ENCODE peak calls at places on chromosomes 13 and 19, in seven cellular contexts. One of them, this sample, is unnamed.

GRCh38 chr13:98877936-98878335 is 99.9 kb downstream of the DOCK9 start:
- DNase-seq in Peyer's patch: no peak
- DNase-seq in lower lobe of right lung: no peak
- DNase-seq in spleen: no peak
- DNase-seq in fibroblast of lung: no peak
- DNase-seq in heart right ventricle: no peak
- DNase-seq in CD8-positive, alpha-beta T cell: no peak
- DNase-seq in this sample: no peak

GRCh38 chr19:15332311-15332996 is at the start of gene BRD4:
- DNase-seq in Peyer's patch: peak
- DNase-seq in lower lobe of right lung: peak
- DNase-seq in spleen: peak
- DNase-seq in fibroblast of lung: peak
- DNase-seq in heart right ventricle: peak
- DNase-seq in CD8-positive, alpha-beta T cell: peak
- DNase-seq in this sample: no peak

GRCh38 chr19:10102787-10103236 is 334 bp upstream of the ANGPTL6 start:
- DNase-seq in Peyer's patch: peak
- DNase-seq in lower lobe of right lung: no peak
- DNase-seq in spleen: peak
- DNase-seq in fibroblast of lung: no peak
- DNase-seq in heart right ventricle: no peak
- DNase-seq in CD8-positive, alpha-beta T cell: no peak
- DNase-seq in this sample: no peak

GRCh38 chr19:34692541-34692940 is 15.1 kb downstream of the ZNF302 start:
- DNase-seq in Peyer's patch: no peak
- DNase-seq in lower lobe of right lung: no peak
- DNase-seq in spleen: no peak
- DNase-seq in fibroblast of lung: no peak
- DNase-seq in heart right ventricle: no peak
- DNase-seq in CD8-positive, alpha-beta T cell: no peak
- DNase-seq in this sample: no peak

GRCh38 chr13:91277013-91277676 is 70.3 kb upstream of the MIR17HG start:
- DNase-seq in Peyer's patch: no peak
- DNase-seq in lower lobe of right lung: no peak
- DNase-seq in spleen: no peak
- DNase-seq in fibroblast of lung: no peak
- DNase-seq in heart right ventricle: no peak
- DNase-seq in CD8-positive, alpha-beta T cell: no peak
- DNase-seq in this sample: no peak

GRCh38 chr19:3670258-3670795 is 29.9 kb downstream of the PIP5K1C start:
- DNase-seq in Peyer's patch: peak
- DNase-seq in lower lobe of right lung: no peak
- DNase-seq in spleen: no peak
- DNase-seq in fibroblast of lung: peak
- DNase-seq in heart right ventricle: peak
- DNase-seq in CD8-positive, alpha-beta T cell: no peak
- DNase-seq in this sample: peak

GRCh38 chr19:50922316-50922853 is 11.2 kb upstream of the KLK4 start:
- DNase-seq in Peyer's patch: peak
- DNase-seq in lower lobe of right lung: peak
- DNase-seq in spleen: peak
- DNase-seq in fibroblast of lung: peak
- DNase-seq in heart right ventricle: peak
- DNase-seq in CD8-positive, alpha-beta T cell: peak
- DNase-seq in this sample: no peak

GRCh38 chr19:4910594-4911273 is 1.4 kb downstream of the UHRF1 start:
- DNase-seq in Peyer's patch: peak
- DNase-seq in lower lobe of right lung: no peak
- DNase-seq in spleen: no peak
- DNase-seq in fibroblast of lung: peak
- DNase-seq in heart right ventricle: peak
- DNase-seq in CD8-positive, alpha-beta T cell: peak
- DNase-seq in this sample: no peak

GRCh38 chr19:33859016-33859415 is 62.3 kb downstream of the KCTD15 start:
- DNase-seq in Peyer's patch: no peak
- DNase-seq in lower lobe of right lung: no peak
- DNase-seq in spleen: peak
- DNase-seq in fibroblast of lung: no peak
- DNase-seq in heart right ventricle: no peak
- DNase-seq in CD8-positive, alpha-beta T cell: no peak
- DNase-seq in this sample: no peak

GRCh38 chr19:44113784-44114390 is 688 bp downstream of the ZNF225 start:
- DNase-seq in Peyer's patch: no peak
- DNase-seq in lower lobe of right lung: no peak
- DNase-seq in spleen: peak
- DNase-seq in fibroblast of lung: no peak
- DNase-seq in heart right ventricle: peak
- DNase-seq in CD8-positive, alpha-beta T cell: peak
- DNase-seq in this sample: no peak

GRCh38 chr19:40809358-40810086 is 10.5 kb downstream of the EGLN2 start:
- DNase-seq in Peyer's patch: no peak
- DNase-seq in lower lobe of right lung: no peak
- DNase-seq in spleen: peak
- DNase-seq in fibroblast of lung: no peak
- DNase-seq in heart right ventricle: no peak
- DNase-seq in CD8-positive, alpha-beta T cell: no peak
- DNase-seq in this sample: no peak

GRCh38 chr13:100138859-100139491 is 50.1 kb downstream of the PCCA start:
- DNase-seq in Peyer's patch: no peak
- DNase-seq in lower lobe of right lung: no peak
- DNase-seq in spleen: no peak
- DNase-seq in fibroblast of lung: no peak
- DNase-seq in heart right ventricle: no peak
- DNase-seq in CD8-positive, alpha-beta T cell: no peak
- DNase-seq in this sample: no peak

GRCh38 chr13:49298903-49299605 is 51.3 kb downstream of the CDADC1 start:
- DNase-seq in Peyer's patch: no peak
- DNase-seq in lower lobe of right lung: no peak
- DNase-seq in spleen: no peak
- DNase-seq in fibroblast of lung: no peak
- DNase-seq in heart right ventricle: no peak
- DNase-seq in CD8-positive, alpha-beta T cell: no peak
- DNase-seq in this sample: no peak

GRCh38 chr19:17248011-17248776 is 2.5 kb upstream of the NR2F6 start:
- DNase-seq in Peyer's patch: peak
- DNase-seq in lower lobe of right lung: no peak
- DNase-seq in spleen: no peak
- DNase-seq in fibroblast of lung: no peak
- DNase-seq in heart right ventricle: no peak
- DNase-seq in CD8-positive, alpha-beta T cell: no peak
- DNase-seq in this sample: no peak

GRCh38 chr13:114146629-114147028 is 14.2 kb upstream of the RASA3 start:
- DNase-seq in Peyer's patch: peak
- DNase-seq in lower lobe of right lung: no peak
- DNase-seq in spleen: no peak
- DNase-seq in fibroblast of lung: no peak
- DNase-seq in heart right ventricle: no peak
- DNase-seq in CD8-positive, alpha-beta T cell: no peak
- DNase-seq in this sample: no peak

GRCh38 chr13:51534075-51534817 is 50.0 kb upstream of the WDFY2 start:
- DNase-seq in Peyer's patch: peak
- DNase-seq in lower lobe of right lung: peak
- DNase-seq in spleen: peak
- DNase-seq in fibroblast of lung: no peak
- DNase-seq in heart right ventricle: peak
- DNase-seq in CD8-positive, alpha-beta T cell: peak
- DNase-seq in this sample: no peak

GRCh38 chr19:19205416-19206410 is 2.5 kb upstream of the NR2C2AP start:
- DNase-seq in Peyer's patch: no peak
- DNase-seq in lower lobe of right lung: no peak
- DNase-seq in spleen: no peak
- DNase-seq in fibroblast of lung: no peak
- DNase-seq in heart right ventricle: no peak
- DNase-seq in CD8-positive, alpha-beta T cell: no peak
- DNase-seq in this sample: no peak

GRCh38 chr13:34156841-34157365 is 339.0 kb downstream of the RFC3 start:
- DNase-seq in Peyer's patch: peak
- DNase-seq in lower lobe of right lung: peak
- DNase-seq in spleen: peak
- DNase-seq in fibroblast of lung: peak
- DNase-seq in heart right ventricle: peak
- DNase-seq in CD8-positive, alpha-beta T cell: peak
- DNase-seq in this sample: peak

DNA sequence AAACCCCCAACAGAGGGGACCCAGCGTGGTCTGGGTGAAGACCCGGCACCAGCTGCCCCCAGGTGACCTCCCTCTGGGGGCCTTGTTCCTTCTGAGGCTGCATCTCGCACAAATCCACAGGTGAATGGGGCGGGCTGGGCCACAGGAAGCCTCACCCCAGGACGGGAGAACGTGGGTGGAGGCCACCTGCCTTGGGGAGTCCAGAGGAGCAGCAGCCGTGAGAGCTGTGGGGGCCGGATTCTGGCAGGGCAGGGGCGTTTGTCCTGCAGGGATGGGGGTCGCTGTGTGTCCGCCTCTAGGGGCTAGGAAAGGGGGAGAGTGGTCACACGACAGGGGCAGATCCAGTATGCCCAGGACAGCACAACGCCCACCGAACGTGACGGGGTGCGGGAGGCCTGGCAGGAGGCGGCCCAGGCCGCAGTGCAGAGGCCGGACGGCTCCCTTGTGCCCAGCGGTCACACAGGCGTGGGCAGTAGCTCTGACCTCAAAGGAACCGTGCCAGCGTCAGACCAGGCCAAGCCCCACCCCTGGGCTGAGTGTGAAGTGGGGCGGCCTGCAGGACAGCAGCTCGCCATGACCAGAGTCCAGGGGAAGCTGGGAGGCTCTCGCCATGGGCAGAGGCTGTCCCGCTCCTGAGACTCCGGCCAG is 6.6 kb downstream of the POLR2E start:
- DNase-seq in Peyer's patch: no peak
- DNase-seq in lower lobe of right lung: no peak
- DNase-seq in spleen: peak
- DNase-seq in fibroblast of lung: no peak
- DNase-seq in heart right ventricle: no peak
- DNase-seq in CD8-positive, alpha-beta T cell: no peak
- DNase-seq in this sample: no peak
- H3K27ac ChIP-seq in Peyer's patch: peak
- H3K27ac ChIP-seq in lower lobe of right lung: peak
- H3K27ac ChIP-seq in spleen: peak
- H3K27ac ChIP-seq in fibroblast of lung: no peak
- H3K27ac ChIP-seq in heart right ventricle: peak
- H3K27ac ChIP-seq in CD8-positive, alpha-beta T cell: peak
- H3K27ac ChIP-seq in this sample: no peak

GRCh38 chr19:41888926-41889325 is 5.9 kb downstream of the ARHGEF1 start:
- DNase-seq in Peyer's patch: no peak
- DNase-seq in lower lobe of right lung: peak
- DNase-seq in spleen: no peak
- DNase-seq in fibroblast of lung: no peak
- DNase-seq in heart right ventricle: no peak
- DNase-seq in CD8-positive, alpha-beta T cell: no peak
- DNase-seq in this sample: no peak

GRCh38 chr19:41889896-41890295 is 6.9 kb downstream of the ARHGEF1 start:
- DNase-seq in Peyer's patch: no peak
- DNase-seq in lower lobe of right lung: no peak
- DNase-seq in spleen: no peak
- DNase-seq in fibroblast of lung: no peak
- DNase-seq in heart right ventricle: no peak
- DNase-seq in CD8-positive, alpha-beta T cell: no peak
- DNase-seq in this sample: no peak

GRCh38 chr19:41893899-41894298 is 10.9 kb downstream of the ARHGEF1 start:
- DNase-seq in Peyer's patch: no peak
- DNase-seq in lower lobe of right lung: no peak
- DNase-seq in spleen: no peak
- DNase-seq in fibroblast of lung: no peak
- DNase-seq in heart right ventricle: no peak
- DNase-seq in CD8-positive, alpha-beta T cell: no peak
- DNase-seq in this sample: no peak

GRCh38 chr19:41894350-41894749 is 11.4 kb downstream of the ARHGEF1 start:
- DNase-seq in Peyer's patch: no peak
- DNase-seq in lower lobe of right lung: no peak
- DNase-seq in spleen: no peak
- DNase-seq in fibroblast of lung: no peak
- DNase-seq in heart right ventricle: no peak
- DNase-seq in CD8-positive, alpha-beta T cell: no peak
- DNase-seq in this sample: no peak

DNA sequence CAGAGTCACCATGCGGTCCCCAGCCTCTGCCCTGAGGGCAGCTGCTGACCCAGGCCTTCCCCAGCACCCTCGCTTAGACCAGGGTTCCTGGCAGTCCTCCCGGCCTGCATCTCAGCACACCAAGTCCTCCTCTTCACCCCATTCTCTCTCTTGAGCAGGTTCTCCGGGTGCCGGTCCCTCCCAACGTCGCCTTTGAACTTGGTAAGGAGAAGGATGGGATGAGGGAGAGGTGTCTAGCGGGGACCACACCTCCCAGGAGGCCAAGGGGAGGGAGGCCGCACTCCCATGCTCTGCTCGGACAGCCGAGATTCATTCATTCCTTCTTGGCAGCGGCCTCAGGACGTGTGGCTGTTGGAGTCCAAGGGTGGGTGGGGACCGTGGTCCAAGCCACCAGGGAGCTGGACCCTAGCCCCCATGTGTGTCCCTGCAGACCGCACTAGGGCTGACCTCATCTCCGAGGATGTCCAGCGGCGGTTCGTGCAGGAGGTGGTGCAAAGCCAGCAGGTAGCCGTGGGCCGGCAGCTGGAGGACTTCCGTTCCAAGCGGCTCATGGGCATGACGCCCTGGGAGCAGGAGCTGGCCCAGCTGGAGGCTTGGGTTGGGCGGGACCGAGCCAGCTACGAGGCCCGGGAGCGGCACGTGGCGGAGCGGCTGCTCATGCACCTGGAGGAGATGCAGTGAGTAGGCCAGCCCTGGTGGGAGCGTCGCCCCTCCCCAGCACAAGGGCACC is 9.4 kb downstream of the ARHGEF1 start:
- DNase-seq in Peyer's patch: no peak
- DNase-seq in lower lobe of right lung: no peak
- DNase-seq in spleen: no peak
- DNase-seq in fibroblast of lung: no peak
- DNase-seq in heart right ventricle: no peak
- DNase-seq in CD8-positive, alpha-beta T cell: no peak
- DNase-seq in this sample: no peak
- H3K4me3 ChIP-seq in Peyer's patch: no peak
- H3K4me3 ChIP-seq in lower lobe of right lung: no peak
- H3K4me3 ChIP-seq in spleen: no peak
- H3K4me3 ChIP-seq in fibroblast of lung: no peak
- H3K4me3 ChIP-seq in heart right ventricle: no peak
- H3K4me3 ChIP-seq in CD8-positive, alpha-beta T cell: peak
- H3K4me3 ChIP-seq in this sample: no peak

DNA sequence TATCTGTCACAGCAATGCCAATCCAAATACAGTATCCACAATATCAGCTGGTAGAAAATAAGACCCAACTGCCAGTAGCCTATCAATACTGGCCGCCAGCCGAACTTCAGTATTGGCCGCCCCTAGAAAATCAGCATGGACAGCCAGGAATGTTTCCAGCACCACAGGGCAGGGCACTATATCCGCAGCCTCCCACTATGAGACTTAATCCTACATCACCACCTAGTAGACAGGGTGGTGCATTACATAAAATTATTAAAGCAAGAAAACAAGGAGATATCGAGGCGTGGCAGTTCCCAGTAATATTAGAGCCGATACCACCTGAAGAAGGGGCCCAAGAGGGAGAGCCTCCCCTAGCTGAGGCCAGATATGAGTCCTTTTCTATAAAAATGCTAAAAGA is 111.3 kb downstream of the ZNF486 start:
- DNase-seq in Peyer's patch: no peak
- DNase-seq in lower lobe of right lung: no peak
- DNase-seq in spleen: no peak
- DNase-seq in fibroblast of lung: no peak
- DNase-seq in heart right ventricle: no peak
- DNase-seq in CD8-positive, alpha-beta T cell: no peak
- DNase-seq in this sample: no peak
- TF ChIP-seq CTCF in Peyer's patch: peak
- TF ChIP-seq CTCF in lower lobe of right lung: no peak
- TF ChIP-seq CTCF in spleen: no peak
- TF ChIP-seq CTCF in fibroblast of lung: no peak
- TF ChIP-seq CTCF in heart right ventricle: no peak
- TF ChIP-seq CTCF in CD8-positive, alpha-beta T cell: no peak
- TF ChIP-seq CTCF in this sample: no peak

GRCh38 chr19:37950471-37951175 is 43.6 kb downstream of the SIPA1L3 start:
- DNase-seq in Peyer's patch: no peak
- DNase-seq in lower lobe of right lung: no peak
- DNase-seq in spleen: no peak
- DNase-seq in fibroblast of lung: no peak
- DNase-seq in heart right ventricle: no peak
- DNase-seq in CD8-positive, alpha-beta T cell: no peak
- DNase-seq in this sample: no peak
- H3K27ac ChIP-seq in Peyer's patch: no peak
- H3K27ac ChIP-seq in lower lobe of right lung: no peak
- H3K27ac ChIP-seq in spleen: no peak
- H3K27ac ChIP-seq in fibroblast of lung: no peak
- H3K27ac ChIP-seq in heart right ventricle: no peak
- H3K27ac ChIP-seq in CD8-positive, alpha-beta T cell: no peak
- H3K27ac ChIP-seq in this sample: no peak